ENCODE peak calls at places on chromosomes 3 and 15, in six cellular contexts. One of them, this sample, is unnamed.

GRCh38 chr15:50909044-50909342 is 510 bp downstream of the AP4E1 start:
- DNase-seq in thoracic aorta: no peak
- DNase-seq in brain microvascular endothelial cell: no peak
- DNase-seq in effector memory CD4-positive, alpha-beta T cell: no peak
- DNase-seq in fibroblast of lung: no peak
- DNase-seq in WERI-Rb-1: no peak
- DNase-seq in this sample: no peak

GRCh38 chr3:79497447-79498111 is 270.2 kb downstream of the ROBO1 start:
- DNase-seq in effector memory CD4-positive, alpha-beta T cell: no peak
- DNase-seq in fibroblast of lung: peak; percentile 50
- DNase-seq in WERI-Rb-1: no peak
- DNase-seq in brain microvascular endothelial cell: no peak
- DNase-seq in thoracic aorta: no peak
- DNase-seq in this sample: no peak

GRCh38 chr15:40439461-40440299 is 1.1 kb upstream of the BAHD1 start:
- DNase-seq in effector memory CD4-positive, alpha-beta T cell: no peak
- DNase-seq in fibroblast of lung: no peak
- DNase-seq in WERI-Rb-1: peak; percentile 50
- DNase-seq in brain microvascular endothelial cell: peak; percentile 29
- DNase-seq in thoracic aorta: no peak
- DNase-seq in this sample: no peak

GRCh38 chr3:192935441-192935840 is 17.8 kb upstream of the MB21D2 start:
- DNase-seq in thoracic aorta: no peak
- DNase-seq in WERI-Rb-1: no peak
- DNase-seq in fibroblast of lung: no peak
- DNase-seq in brain microvascular endothelial cell: peak; percentile 16
- DNase-seq in effector memory CD4-positive, alpha-beta T cell: no peak
- DNase-seq in this sample: peak; percentile 30

GRCh38 chr3:145243875-145244274 is 917.1 kb downstream of the PLOD2 start:
- DNase-seq in thoracic aorta: no peak
- DNase-seq in WERI-Rb-1: no peak
- DNase-seq in fibroblast of lung: peak; percentile 92
- DNase-seq in effector memory CD4-positive, alpha-beta T cell: no peak
- DNase-seq in brain microvascular endothelial cell: peak; percentile 89
- DNase-seq in this sample: peak; percentile 37

GRCh38 chr3:79517766-79518413 is 249.9 kb downstream of the ROBO1 start:
- DNase-seq in fibroblast of lung: peak; percentile 55
- DNase-seq in WERI-Rb-1: peak; percentile 42
- DNase-seq in thoracic aorta: no peak
- DNase-seq in brain microvascular endothelial cell: peak; percentile 49
- DNase-seq in effector memory CD4-positive, alpha-beta T cell: no peak
- DNase-seq in this sample: no peak

GRCh38 chr3:193729088-193729465 is 136.1 kb downstream of the OPA1 start:
- DNase-seq in fibroblast of lung: no peak
- DNase-seq in brain microvascular endothelial cell: no peak
- DNase-seq in effector memory CD4-positive, alpha-beta T cell: no peak
- DNase-seq in thoracic aorta: no peak
- DNase-seq in WERI-Rb-1: no peak
- DNase-seq in this sample: no peak

GRCh38 chr3:105040026-105040622 is 326.6 kb upstream of the ALCAM start:
- DNase-seq in brain microvascular endothelial cell: peak; percentile 53
- DNase-seq in effector memory CD4-positive, alpha-beta T cell: no peak
- DNase-seq in fibroblast of lung: peak; percentile 1
- DNase-seq in WERI-Rb-1: no peak
- DNase-seq in thoracic aorta: no peak
- DNase-seq in this sample: no peak

GRCh38 chr3:161559177-161559998 is 62.8 kb downstream of the OTOL1 start:
- DNase-seq in brain microvascular endothelial cell: peak; percentile 56
- DNase-seq in thoracic aorta: no peak
- DNase-seq in WERI-Rb-1: no peak
- DNase-seq in effector memory CD4-positive, alpha-beta T cell: no peak
- DNase-seq in fibroblast of lung: peak; percentile 63
- DNase-seq in this sample: no peak

GRCh38 chr3:194003128-194004057 is 132.6 kb upstream of the HES1 start:
- DNase-seq in WERI-Rb-1: peak; percentile 60
- DNase-seq in fibroblast of lung: peak; percentile 95
- DNase-seq in brain microvascular endothelial cell: peak; percentile 98
- DNase-seq in thoracic aorta: peak; percentile 80
- DNase-seq in effector memory CD4-positive, alpha-beta T cell: no peak
- DNase-seq in this sample: peak; percentile 47

GRCh38 chr3:102094523-102094922 is 245.2 kb downstream of the NFKBIZ start:
- DNase-seq in fibroblast of lung: no peak
- DNase-seq in WERI-Rb-1: no peak
- DNase-seq in thoracic aorta: no peak
- DNase-seq in brain microvascular endothelial cell: no peak
- DNase-seq in effector memory CD4-positive, alpha-beta T cell: no peak
- DNase-seq in this sample: no peak

GRCh38 chr3:155101398-155101797 is 21.3 kb downstream of the MME start:
- DNase-seq in WERI-Rb-1: peak; percentile 20
- DNase-seq in brain microvascular endothelial cell: no peak
- DNase-seq in fibroblast of lung: peak; percentile 98
- DNase-seq in thoracic aorta: no peak
- DNase-seq in effector memory CD4-positive, alpha-beta T cell: no peak
- DNase-seq in this sample: no peak

GRCh38 chr3:30467596-30468238 is 138.7 kb upstream of the TGFBR2 start:
- DNase-seq in brain microvascular endothelial cell: no peak
- DNase-seq in WERI-Rb-1: no peak
- DNase-seq in thoracic aorta: no peak
- DNase-seq in fibroblast of lung: no peak
- DNase-seq in effector memory CD4-positive, alpha-beta T cell: no peak
- DNase-seq in this sample: no peak

GRCh38 chr3:171614318-171614967 is 154.2 kb upstream of the TNIK start:
- DNase-seq in brain microvascular endothelial cell: peak; percentile 64
- DNase-seq in fibroblast of lung: peak; percentile 8
- DNase-seq in WERI-Rb-1: peak; percentile 23
- DNase-seq in effector memory CD4-positive, alpha-beta T cell: peak; percentile 0
- DNase-seq in thoracic aorta: no peak
- DNase-seq in this sample: no peak

GRCh38 chr3:53164911-53165310 is 3.9 kb downstream of the PRKCD start:
- DNase-seq in thoracic aorta: no peak
- DNase-seq in brain microvascular endothelial cell: no peak
- DNase-seq in fibroblast of lung: no peak
- DNase-seq in effector memory CD4-positive, alpha-beta T cell: no peak
- DNase-seq in WERI-Rb-1: no peak
- DNase-seq in this sample: no peak

GRCh38 chr3:117735481-117736101 is 1026.0 kb downstream of the TUSC7 start:
- DNase-seq in WERI-Rb-1: no peak
- DNase-seq in fibroblast of lung: peak; percentile 70
- DNase-seq in effector memory CD4-positive, alpha-beta T cell: no peak
- DNase-seq in thoracic aorta: no peak
- DNase-seq in brain microvascular endothelial cell: peak; percentile 41
- DNase-seq in this sample: peak; percentile 61

GRCh38 chr3:1908651-1909445 is 189.8 kb upstream of the CNTN4 start:
- DNase-seq in brain microvascular endothelial cell: no peak
- DNase-seq in WERI-Rb-1: no peak
- DNase-seq in effector memory CD4-positive, alpha-beta T cell: no peak
- DNase-seq in thoracic aorta: no peak
- DNase-seq in fibroblast of lung: no peak
- DNase-seq in this sample: no peak

GRCh38 chr3:68728343-68728742 is 204.0 kb downstream of the TAFA4 start:
- DNase-seq in thoracic aorta: no peak
- DNase-seq in WERI-Rb-1: no peak
- DNase-seq in fibroblast of lung: no peak
- DNase-seq in brain microvascular endothelial cell: no peak
- DNase-seq in effector memory CD4-positive, alpha-beta T cell: no peak
- DNase-seq in this sample: no peak

GRCh38 chr15:25177955-25178801 is 223.4 kb downstream of the SNRPN start:
- DNase-seq in thoracic aorta: no peak
- DNase-seq in WERI-Rb-1: peak; percentile 3
- DNase-seq in brain microvascular endothelial cell: no peak
- DNase-seq in effector memory CD4-positive, alpha-beta T cell: no peak
- DNase-seq in fibroblast of lung: no peak
- DNase-seq in this sample: no peak

GRCh38 chr15:60695713-60696522 is 217.0 kb upstream of the ICE2 start:
- DNase-seq in thoracic aorta: no peak
- DNase-seq in fibroblast of lung: no peak
- DNase-seq in brain microvascular endothelial cell: peak; percentile 69
- DNase-seq in WERI-Rb-1: no peak
- DNase-seq in effector memory CD4-positive, alpha-beta T cell: peak; percentile 59
- DNase-seq in this sample: no peak

GRCh38 chr15:67120839-67121540 is 55.6 kb downstream of the SMAD3 start:
- DNase-seq in thoracic aorta: peak; percentile 84
- DNase-seq in effector memory CD4-positive, alpha-beta T cell: peak; percentile 89
- DNase-seq in brain microvascular endothelial cell: peak; percentile 91
- DNase-seq in WERI-Rb-1: no peak
- DNase-seq in fibroblast of lung: peak; percentile 95
- DNase-seq in this sample: peak; percentile 85

GRCh38 chr3:135895734-135896121 is 69.8 kb upstream of the PPP2R3A start:
- DNase-seq in fibroblast of lung: peak; percentile 26
- DNase-seq in WERI-Rb-1: no peak
- DNase-seq in thoracic aorta: no peak
- DNase-seq in brain microvascular endothelial cell: no peak
- DNase-seq in effector memory CD4-positive, alpha-beta T cell: no peak
- DNase-seq in this sample: no peak

GRCh38 chr3:32681811-32682210 is 3.2 kb upstream of the CNOT10 start:
- DNase-seq in effector memory CD4-positive, alpha-beta T cell: no peak
- DNase-seq in WERI-Rb-1: no peak
- DNase-seq in fibroblast of lung: no peak
- DNase-seq in brain microvascular endothelial cell: no peak
- DNase-seq in thoracic aorta: no peak
- DNase-seq in this sample: no peak

GRCh38 chr15:75661041-75661778 is 13.5 kb downstream of the SNX33 start:
- DNase-seq in thoracic aorta: peak; percentile 78
- DNase-seq in brain microvascular endothelial cell: peak; percentile 92
- DNase-seq in WERI-Rb-1: no peak
- DNase-seq in effector memory CD4-positive, alpha-beta T cell: no peak
- DNase-seq in fibroblast of lung: peak; percentile 91
- DNase-seq in this sample: peak; percentile 81

GRCh38 chr15:59885832-59886231 is 118.3 kb upstream of the FOXB1 start:
- DNase-seq in WERI-Rb-1: peak; percentile 52
- DNase-seq in brain microvascular endothelial cell: no peak
- DNase-seq in fibroblast of lung: no peak
- DNase-seq in effector memory CD4-positive, alpha-beta T cell: no peak
- DNase-seq in thoracic aorta: no peak
- DNase-seq in this sample: no peak

GRCh38 chr15:59555696-59556095 is 55.9 kb upstream of the GCNT3 start:
- DNase-seq in effector memory CD4-positive, alpha-beta T cell: no peak
- DNase-seq in brain microvascular endothelial cell: peak; percentile 4
- DNase-seq in thoracic aorta: no peak
- DNase-seq in fibroblast of lung: peak; percentile 5
- DNase-seq in WERI-Rb-1: no peak
- DNase-seq in this sample: no peak

GRCh38 chr3:70726966-70727365 is 414.5 kb upstream of the MDFIC2 start:
- DNase-seq in effector memory CD4-positive, alpha-beta T cell: no peak
- DNase-seq in fibroblast of lung: peak; percentile 15
- DNase-seq in brain microvascular endothelial cell: no peak
- DNase-seq in thoracic aorta: no peak
- DNase-seq in WERI-Rb-1: no peak
- DNase-seq in this sample: peak; percentile 81

GRCh38 chr3:70927239-70927638 is 614.8 kb upstream of the MDFIC2 start:
- DNase-seq in effector memory CD4-positive, alpha-beta T cell: no peak
- DNase-seq in WERI-Rb-1: no peak
- DNase-seq in thoracic aorta: no peak
- DNase-seq in brain microvascular endothelial cell: no peak
- DNase-seq in fibroblast of lung: no peak
- DNase-seq in this sample: no peak

GRCh38 chr3:152051501-152052404 is 178.3 kb downstream of the SUCNR1 start:
- DNase-seq in effector memory CD4-positive, alpha-beta T cell: no peak
- DNase-seq in thoracic aorta: no peak
- DNase-seq in WERI-Rb-1: no peak
- DNase-seq in brain microvascular endothelial cell: peak; percentile 66
- DNase-seq in fibroblast of lung: peak; percentile 25
- DNase-seq in this sample: no peak

GRCh38 chr15:28955160-28955502 is 69.4 kb downstream of the APBA2 start:
- DNase-seq in effector memory CD4-positive, alpha-beta T cell: no peak
- DNase-seq in fibroblast of lung: peak; percentile 50
- DNase-seq in thoracic aorta: no peak
- DNase-seq in brain microvascular endothelial cell: peak; percentile 46
- DNase-seq in WERI-Rb-1: no peak
- DNase-seq in this sample: no peak

GRCh38 chr3:25262322-25262721 is 165.7 kb upstream of the RARB start:
- DNase-seq in WERI-Rb-1: no peak
- DNase-seq in brain microvascular endothelial cell: no peak
- DNase-seq in effector memory CD4-positive, alpha-beta T cell: no peak
- DNase-seq in fibroblast of lung: no peak
- DNase-seq in thoracic aorta: no peak
- DNase-seq in this sample: no peak
- H3K4me3 ChIP-seq in WERI-Rb-1: no peak overlapping the region
- H3K4me3 ChIP-seq in brain microvascular endothelial cell: no peak overlapping the region
- H3K4me3 ChIP-seq in effector memory CD4-positive, alpha-beta T cell: no peak overlapping the region
- H3K4me3 ChIP-seq in fibroblast of lung: no peak overlapping the region
- H3K4me3 ChIP-seq in thoracic aorta: no peak overlapping the region
- H3K4me3 ChIP-seq in this sample: no peak overlapping the region

GRCh38 chr3:127697531-127698240 is 24.9 kb downstream of the ABTB1 start:
- DNase-seq in brain microvascular endothelial cell: peak; percentile 85
- DNase-seq in fibroblast of lung: peak; percentile 92
- DNase-seq in thoracic aorta: peak; percentile 70
- DNase-seq in effector memory CD4-positive, alpha-beta T cell: peak; percentile 27
- DNase-seq in WERI-Rb-1: peak; percentile 84
- DNase-seq in this sample: peak; percentile 72
- H3K27ac ChIP-seq in brain microvascular endothelial cell: peak overlapping the region; percentile 44
- H3K27ac ChIP-seq in fibroblast of lung: peak overlapping the region; percentile 80
- H3K27ac ChIP-seq in thoracic aorta: peak overlapping the region; percentile 90
- H3K27ac ChIP-seq in effector memory CD4-positive, alpha-beta T cell: no peak overlapping the region
- H3K27ac ChIP-seq in WERI-Rb-1: peak overlapping the region; percentile 90
- H3K27ac ChIP-seq in this sample: peak overlapping the region; percentile 96

DNA sequence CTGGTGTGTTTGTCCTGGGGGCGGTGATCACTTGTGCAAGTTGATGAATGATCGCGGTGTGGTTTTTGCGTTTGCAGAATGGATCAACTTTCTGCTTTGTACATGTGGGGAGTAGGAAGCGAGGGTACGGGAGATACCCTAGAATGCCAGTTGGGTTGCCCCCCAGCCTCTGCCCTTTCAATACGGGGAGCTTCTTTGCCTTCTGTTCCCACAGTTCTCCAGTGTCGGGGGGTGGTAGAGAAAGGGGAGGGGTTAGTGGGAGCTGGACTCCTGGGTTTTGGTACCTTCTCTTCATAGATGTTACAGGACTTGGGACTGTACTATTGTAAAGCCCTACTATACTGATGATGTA is 3.2 kb downstream of the BBX start:
- DNase-seq in brain microvascular endothelial cell: no peak
- DNase-seq in WERI-Rb-1: no peak
- DNase-seq in fibroblast of lung: no peak
- DNase-seq in effector memory CD4-positive, alpha-beta T cell: no peak
- DNase-seq in thoracic aorta: no peak
- DNase-seq in this sample: no peak
- H3K4me3 ChIP-seq in brain microvascular endothelial cell: peak overlapping the region; percentile 87
- H3K4me3 ChIP-seq in WERI-Rb-1: peak overlapping the region; percentile 54
- H3K4me3 ChIP-seq in fibroblast of lung: peak overlapping the region; percentile 85
- H3K4me3 ChIP-seq in effector memory CD4-positive, alpha-beta T cell: peak overlapping the region; percentile 98
- H3K4me3 ChIP-seq in thoracic aorta: peak overlapping the region; percentile 95
- H3K4me3 ChIP-seq in this sample: peak overlapping the region; percentile 82

DNA sequence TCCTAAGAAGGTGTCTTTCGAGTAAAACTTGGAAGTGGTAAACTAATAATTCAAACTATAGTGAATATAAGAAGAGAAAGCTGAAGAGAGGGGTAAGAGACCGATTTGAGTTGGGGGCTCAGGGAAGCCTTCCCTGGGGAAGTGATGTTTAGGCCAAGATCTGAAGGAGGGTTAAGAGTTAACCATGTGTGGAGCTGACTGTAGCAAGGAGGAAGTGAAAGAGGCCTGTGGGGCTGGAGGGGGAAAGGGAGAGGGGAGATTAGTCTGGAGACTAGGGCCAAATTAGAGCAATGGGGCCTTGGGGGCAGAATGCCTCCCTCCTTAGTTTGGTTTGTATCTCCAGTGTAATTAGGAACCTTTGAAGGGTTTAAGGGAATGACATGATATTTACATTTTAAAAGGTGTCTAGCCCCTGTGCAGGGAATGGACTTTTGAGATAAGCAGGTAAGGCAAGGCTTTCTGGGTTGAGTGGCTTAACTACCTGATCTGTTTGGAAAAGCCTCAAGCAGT is 2.2 kb downstream of the ZNF592 start:
- DNase-seq in effector memory CD4-positive, alpha-beta T cell: no peak
- DNase-seq in fibroblast of lung: no peak
- DNase-seq in thoracic aorta: no peak
- DNase-seq in brain microvascular endothelial cell: no peak
- DNase-seq in WERI-Rb-1: peak; percentile 23
- DNase-seq in this sample: no peak
- H3K27ac ChIP-seq in effector memory CD4-positive, alpha-beta T cell: no peak overlapping the region
- H3K27ac ChIP-seq in fibroblast of lung: no peak overlapping the region
- H3K27ac ChIP-seq in thoracic aorta: peak overlapping the region; percentile 91
- H3K27ac ChIP-seq in brain microvascular endothelial cell: no peak overlapping the region
- H3K27ac ChIP-seq in WERI-Rb-1: peak overlapping the region; percentile 99
- H3K27ac ChIP-seq in this sample: no peak overlapping the region

This sample was measured in AG04450.